ENCODE peak calls at places on chromosomes 5 and 9, in four cellular contexts. A is progenitor cell of endocrine pancreas, X is fibroblast of pulmonary artery, W is breast epithelium. V is an unnamed sample.

GRCh38 chr9:76459691-76460635 is 981 bp downstream of the GCNT1 start:
- DNase-seq in A (peak), X (peak), W (peak), V (no peak)

GRCh38 chr5:96703384-96703910 is 41.3 kb downstream of the CAST start:
- DNase-seq in A (no peak), X (peak), W (no peak), V (no peak)

GRCh38 chr5:78621269-78621871 is 27.2 kb downstream of the LHFPL2 start:
- DNase-seq in A (no peak), X (no peak), W (no peak), V (no peak)

GRCh38 chr5:43232943-43233833 is 41.2 kb downstream of the NIM1K start:
- DNase-seq in A (no peak), X (no peak), W (no peak), V (no peak)

GRCh38 chr9:104836235-104836634 is 72.3 kb downstream of the NIPSNAP3B start:
- DNase-seq in A (no peak), X (peak), W (no peak), V (no peak)

GRCh38 chr5:38009754-38010386 is 170.0 kb upstream of the GDNF start:
- DNase-seq in A (no peak), X (no peak), W (no peak), V (no peak)

GRCh38 chr5:79750611-79751510 is 61.2 kb downstream of the CMYA5 start:
- DNase-seq in A (no peak), X (no peak), W (no peak), V (no peak)

GRCh38 chr9:20426019-20426418 is 196.3 kb downstream of the MLLT3 start:
- DNase-seq in A (no peak), X (no peak), W (no peak), V (no peak)

GRCh38 chr9:89621031-89621430 is 16.2 kb downstream of the GADD45G start:
- DNase-seq in A (no peak), X (no peak), W (no peak), V (no peak)

GRCh38 chr5:55409775-55410174 is 102.0 kb downstream of the MTREX start:
- DNase-seq in A (no peak), X (no peak), W (no peak), V (no peak)

GRCh38 chr5:61069150-61069549 is 93.1 kb downstream of the SMIM15 start:
- DNase-seq in A (no peak), X (no peak), W (no peak), V (no peak)

GRCh38 chr5:65808261-65808741 is 86.3 kb downstream of the NLN start:
- DNase-seq in A (no peak), X (no peak), W (no peak), V (no peak)

GRCh38 chr5:58133631-58134296 is 326.1 kb downstream of the PLK2 start:
- DNase-seq in A (no peak), X (peak), W (no peak), V (peak)

GRCh38 chr5:139341187-139341688 is 416 bp upstream of the PAIP2 start:
- DNase-seq in A (no peak), X (no peak), W (no peak), V (no peak)

GRCh38 chr9:136886610-136887597 is 588 bp downstream of the TRAF2 start:
- DNase-seq in A (peak), X (no peak), W (no peak), V (no peak)

GRCh38 chr5:94010814-94011213 is 269.4 kb upstream of the POU5F2 start:
- DNase-seq in A (no peak), X (no peak), W (no peak), V (no peak)

GRCh38 chr9:112544477-112544876 is 57.9 kb downstream of the KIAA1958 start:
- DNase-seq in A (no peak), X (no peak), W (no peak), V (no peak)

GRCh38 chr5:178304761-178305645 is 72.4 kb upstream of the PHYKPL start:
- DNase-seq in A (no peak), X (no peak), W (no peak), V (peak)

GRCh38 chr5:112006721-112007120 is 249.7 kb upstream of the NREP start:
- DNase-seq in A (no peak), X (peak), W (no peak), V (no peak)

GRCh38 chr5:964821-965220 is 43.8 kb upstream of the NKD2 start:
- DNase-seq in A (no peak), X (no peak), W (no peak), V (no peak)

GRCh38 chr5:165594693-165595092 is 2089.3 kb downstream of the MAT2B start:
- DNase-seq in A (no peak), X (no peak), W (no peak), V (no peak)

GRCh38 chr5:137695651-137696428 is 40.0 kb downstream of the KLHL3 start:
- DNase-seq in A (no peak), X (no peak), W (no peak), V (no peak)

GRCh38 chr5:146947181-146947941 is 68.8 kb upstream of the PPP2R2B start:
- DNase-seq in A (no peak), X (peak), W (no peak), V (no peak)

GRCh38 chr5:95861858-95862561 is 39.5 kb upstream of the GLRX start:
- DNase-seq in A (no peak), X (peak), W (no peak), V (no peak)

GRCh38 chr5:104344809-104345512 is 782.4 kb upstream of the NUDT12 start:
- DNase-seq in A (no peak), X (peak), W (no peak), V (no peak)

GRCh38 chr5:107361945-107362344 is 308.8 kb downstream of the EFNA5 start:
- DNase-seq in A (no peak), X (peak), W (peak), V (no peak)

GRCh38 chr5:136769900-136770684 is 404.7 kb upstream of the TRPC7 start:
- DNase-seq in A (peak), X (peak), W (peak), V (no peak)

GRCh38 chr5:168646335-168646734 is 67.2 kb upstream of the PANK3 start:
- DNase-seq in A (no peak), X (no peak), W (no peak), V (no peak)

GRCh38 chr9:4837768-4838546 is 45.2 kb downstream of the RCL1 start:
- DNase-seq in A (no peak), X (peak), W (no peak), V (peak)

GRCh38 chr9:14221558-14221957 is 92.4 kb downstream of the NFIB start:
- DNase-seq in A (no peak), X (peak), W (no peak), V (peak)

GRCh38 chr5:179142434-179143198 is 82.4 kb downstream of the ZNF354C start:
- DNase-seq in A (no peak), X (peak), W (no peak), V (peak)

GRCh38 chr9:98255064-98255577 is 328 bp downstream of the TBC1D2 start:
- DNase-seq in A (peak), X (peak), W (no peak), V (no peak)

GRCh38 chr9:5375790-5376477 is 36.3 kb upstream of the RLN1 start:
- DNase-seq in A (no peak), X (peak), W (no peak), V (no peak)

GRCh38 chr5:107418071-107418470 is 252.7 kb downstream of the EFNA5 start:
- DNase-seq in A (no peak), X (no peak), W (no peak), V (no peak)

GRCh38 chr9:108545446-108545845 is 310.3 kb downstream of the ACTL7B start:
- DNase-seq in A (no peak), X (no peak), W (no peak), V (no peak)

GRCh38 chr9:108544866-108545265 is 310.9 kb downstream of the ACTL7B start:
- DNase-seq in A (no peak), X (no peak), W (no peak), V (no peak)

GRCh38 chr9:108547736-108548135 is 308.1 kb downstream of the ACTL7B start:
- DNase-seq in A (no peak), X (no peak), W (no peak), V (no peak)

GRCh38 chr9:108546223-108546622 is 309.6 kb downstream of the ACTL7B start:
- DNase-seq in A (no peak), X (no peak), W (no peak), V (no peak)

GRCh38 chr9:108543251-108543768 is 312.5 kb downstream of the ACTL7B start:
- DNase-seq in A (no peak), X (no peak), W (no peak), V (peak)
- TF ChIP-seq CTCF in A (no peak), X (no peak), W (no peak), V (no peak)

GRCh38 chr9:110064721-110065252 is 143.2 kb downstream of the C9orf152 start:
- DNase-seq in A (no peak), X (no peak), W (no peak), V (no peak)

GRCh38 chr9:110058304-110058953 is 149.5 kb downstream of the C9orf152 start:
- DNase-seq in A (peak), X (peak), W (no peak), V (no peak)

GRCh38 chr9:110056062-110056461 is 151.9 kb downstream of the C9orf152 start:
- DNase-seq in A (no peak), X (no peak), W (no peak), V (no peak)

GRCh38 chr9:110059461-110059860 is 148.5 kb downstream of the C9orf152 start:
- DNase-seq in A (no peak), X (no peak), W (no peak), V (no peak)
- TF ChIP-seq CTCF in A (no peak), X (no peak), W (no peak), V (no peak)

DNA sequence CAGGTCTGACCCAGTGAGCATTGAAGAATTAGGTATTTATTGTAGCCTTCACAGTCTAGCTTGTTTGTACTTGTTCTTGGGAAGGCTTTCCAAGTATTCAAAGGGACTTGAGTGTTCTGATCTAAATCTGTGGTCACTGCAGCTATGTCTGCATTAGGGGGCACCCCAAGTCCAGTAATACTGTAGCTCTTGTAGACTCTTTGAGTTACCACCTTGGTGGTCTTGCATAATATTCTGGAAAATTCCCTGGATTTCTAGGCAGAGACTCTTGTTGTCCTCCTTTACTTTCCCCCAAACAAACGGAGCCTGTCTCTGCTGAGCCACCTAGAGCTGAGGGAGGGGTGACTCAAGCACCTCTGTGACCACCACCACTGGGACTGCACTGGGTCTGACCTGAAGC is 149.5 kb upstream of the DHFR start:
- DNase-seq in A (no peak), X (peak), W (no peak), V (no peak)
- TF ChIP-seq CTCF in A (no peak), X (no peak), W (no peak), V (no peak)

GRCh38 chr9:17402309-17402708 is 176.6 kb upstream of the SH3GL2 start:
- DNase-seq in A (no peak), X (peak), W (no peak), V (no peak)
- TF ChIP-seq CTCF in A (peak), X (peak), W (no peak), V (peak)

GRCh38 chr5:172556262-172556661 is 84.8 kb upstream of the NEURL1B start:
- DNase-seq in A (no peak), X (no peak), W (no peak), V (no peak)
- TF ChIP-seq CTCF in A (no peak), X (no peak), W (no peak), V (no peak)

GRCh38 chr5:109590799-109591198 is 98.9 kb upstream of the MAN2A1 start:
- DNase-seq in A (no peak), X (no peak), W (no peak), V (no peak)

GRCh38 chr5:109589239-109589638 is 100.5 kb upstream of the MAN2A1 start:
- DNase-seq in A (no peak), X (no peak), W (no peak), V (no peak)

GRCh38 chr5:109594217-109594616 is 95.5 kb upstream of the MAN2A1 start:
- DNase-seq in A (no peak), X (no peak), W (no peak), V (no peak)

GRCh38 chr5:109588281-109589035 is 101.3 kb upstream of the MAN2A1 start:
- DNase-seq in A (no peak), X (no peak), W (no peak), V (no peak)

GRCh38 chr5:109589983-109590382 is 99.7 kb upstream of the MAN2A1 start:
- DNase-seq in A (no peak), X (no peak), W (no peak), V (no peak)
- TF ChIP-seq CTCF in A (no peak), X (no peak), W (no peak), V (no peak)

GRCh38 chr9:133342570-133342969 is 5.4 kb downstream of the MED22 start:
- DNase-seq in A (no peak), X (no peak), W (no peak), V (no peak)
- TF ChIP-seq CTCF in A (no peak), X (peak), W (no peak), V (peak)

V was measured in BJ.